ENCODE peak calls at places on chromosomes 3 and 15, in nine cellular contexts. N is activated T-cell treated with anti-CD3 and anti-CD28 coated beads for 48 hours, U is bronchial epithelial cell, Z is GM04504, O is colonic mucosa, E is AG04450, C is fibroblast of villous mesenchyme, P is neural crest cell, K is DMS79 treated with DMSO at 0.1 percent for 48 hours. A is an unnamed sample.

GRCh38 chr3:170132335-170132734 is 49.2 kb downstream of the PHC3 start:
- DNase-seq in C (no peak), Z (no peak), K (no peak), N (no peak), E (no peak), U (no peak), O (no peak), P (no peak), A (no peak)

GRCh38 chr3:65713016-65713415 is 325.7 kb downstream of the MAGI1 start:
- DNase-seq in O (no peak), Z (peak; percentile 82), U (no peak), N (no peak), C (peak; percentile 55), K (no peak), E (peak; percentile 21), P (peak; percentile 13), A (no peak)

GRCh38 chr15:40772014-40772413 is 2.2 kb downstream of the C15orf62 start:
- DNase-seq in C (no peak), N (no peak), Z (no peak), P (no peak), K (no peak), U (no peak), E (no peak), O (no peak), A (no peak)

GRCh38 chr3:17632401-17633100 is 109.9 kb downstream of the TBC1D5 start:
- DNase-seq in C (peak; percentile 77), O (no peak), N (no peak), U (peak; percentile 70), K (no peak), P (no peak), E (peak; percentile 26), Z (no peak), A (no peak)

GRCh38 chr3:144112036-144112435 is 140.4 kb downstream of the DIPK2A start:
- DNase-seq in N (no peak), O (no peak), E (no peak), Z (no peak), C (no peak), P (no peak), U (no peak), K (no peak), A (no peak)

GRCh38 chr3:127018306-127018828 is 35.5 kb downstream of the PLXNA1 start:
- DNase-seq in Z (no peak), E (no peak), N (no peak), O (no peak), U (no peak), K (no peak), P (no peak), C (no peak), A (no peak)

GRCh38 chr3:142027713-142028112 is 121.6 kb downstream of the TFDP2 start:
- DNase-seq in O (peak; percentile 47), C (no peak), U (peak; percentile 75), E (no peak), P (no peak), Z (peak; percentile 5), K (peak; percentile 35), N (no peak), A (peak; percentile 44)

GRCh38 chr3:56940989-56941388 is 119.5 kb upstream of the SPATA12 start:
- DNase-seq in U (no peak), E (no peak), O (no peak), C (no peak), N (no peak), P (no peak), Z (no peak), K (no peak), A (no peak)

A was measured in Caco-2.